ENCODE peak calls at places on chromosomes 1 and 21, in seven cellular contexts. D is HCT116, U is SK-N-SH, X is H1, G is K562, A is GM12878, T is HepG2. C is an unnamed sample.

GRCh38 chr1:198150369-198150768 is 6.4 kb upstream of the NEK7 start:
- DNase-seq in A (no peak), U (no peak), X (no peak), G (no peak), T (no peak), D (no peak), C (no peak)

GRCh38 chr1:170366980-170367379 is 165.0 kb upstream of the GORAB start:
- DNase-seq in D (no peak), X (no peak), A (no peak), G (no peak), U (no peak), T (no peak), C (no peak)

GRCh38 chr1:223189525-223189902 is 46.5 kb upstream of the TLR5 start:
- DNase-seq in A (no peak), G (no peak), U (no peak), D (no peak), T (no peak), X (no peak), C (no peak)

GRCh38 chr1:21468597-21468996 is 28.7 kb downstream of the NBPF3 start:
- DNase-seq in U (no peak), G (peak), D (no peak), T (no peak), X (no peak), A (no peak), C (peak)

GRCh38 chr1:30111431-30111830 is 612.0 kb downstream of the MATN1 start:
- DNase-seq in X (peak), D (peak), A (no peak), T (peak), G (peak), U (peak), C (peak)

GRCh38 chr21:31988492-31989285 is 115.9 kb downstream of the HUNK start:
- DNase-seq in G (no peak), X (no peak), A (no peak), D (no peak), T (no peak), U (no peak), C (no peak)

GRCh38 chr1:101025283-101025679 is 303 bp downstream of the DPH5 start:
- DNase-seq in T (peak), U (peak), D (no peak), A (peak), X (no peak), G (no peak), C (no peak)

GRCh38 chr1:201156346-201156745 is 2.1 kb upstream of the TMEM9 start:
- DNase-seq in G (no peak), A (no peak), U (no peak), D (no peak), T (no peak), X (no peak), C (no peak)

GRCh38 chr1:58290685-58291372 is 255.7 kb downstream of the OMA1 start:
- DNase-seq in X (peak), A (no peak), U (no peak), D (no peak), G (no peak), T (no peak), C (peak)

GRCh38 chr1:209490013-209490412 is 93.5 kb upstream of the CAMK1G start:
- DNase-seq in X (no peak), D (no peak), A (no peak), T (no peak), G (no peak), U (peak), C (peak)

GRCh38 chr1:19444399-19445021 is 40.8 kb downstream of the CAPZB start:
- DNase-seq in D (no peak), U (no peak), G (no peak), T (no peak), A (no peak), X (no peak), C (no peak)

GRCh38 chr1:233376711-233377110 is 49.2 kb downstream of the MAP3K21 start:
- DNase-seq in U (no peak), D (no peak), A (no peak), X (no peak), G (no peak), T (no peak), C (no peak)

GRCh38 chr1:180151508-180151907 is 3.2 kb upstream of the QSOX1 start:
- DNase-seq in T (no peak), U (no peak), D (no peak), G (no peak), A (no peak), X (no peak), C (no peak)

GRCh38 chr1:67555487-67556296 is 125.5 kb upstream of the SERBP1 start:
- DNase-seq in U (no peak), D (no peak), T (no peak), A (no peak), G (no peak), X (no peak), C (no peak)

GRCh38 chr1:200107004-200107470 is 79.5 kb downstream of the NR5A2 start:
- DNase-seq in T (no peak), U (no peak), A (no peak), X (no peak), D (no peak), G (no peak), C (peak)

GRCh38 chr1:199463521-199464127 is 563.9 kb upstream of the NR5A2 start:
- DNase-seq in T (peak), U (peak), A (peak), G (no peak), D (peak), X (no peak), C (peak)

GRCh38 chr1:60947367-60947766 is 135.0 kb upstream of the NFIA start:
- DNase-seq in G (no peak), D (no peak), X (no peak), A (no peak), T (no peak), U (no peak), C (no peak)

GRCh38 chr1:210214573-210215409 is 17.8 kb upstream of the SERTAD4 start:
- DNase-seq in X (no peak), D (no peak), U (no peak), A (no peak), T (no peak), G (no peak), C (no peak)

GRCh38 chr1:67230539-67230938 is 64.3 kb downstream of the IL23R start:
- DNase-seq in T (no peak), D (no peak), G (no peak), U (no peak), X (no peak), A (no peak), C (no peak)

GRCh38 chr1:30639881-30640452 is 83.4 kb downstream of the MATN1 start:
- DNase-seq in X (no peak), D (no peak), T (no peak), A (no peak), U (no peak), G (no peak), C (no peak)

GRCh38 chr1:62024690-62025089 is 170.0 kb upstream of the L1TD1 start:
- DNase-seq in A (no peak), G (no peak), T (no peak), U (no peak), X (no peak), D (no peak), C (no peak)

GRCh38 chr1:111769517-111770146 is 13.9 kb downstream of the DDX20 start:
- DNase-seq in U (peak), G (peak), D (peak), T (peak), X (no peak), A (peak), C (peak)

GRCh38 chr1:8134546-8135235 is 108.6 kb upstream of the ERRFI1 start:
- DNase-seq in U (no peak), A (no peak), T (no peak), X (no peak), G (no peak), D (no peak), C (no peak)
- TF ChIP-seq JUND in U (no peak), A (no peak), T (no peak), X (no peak), G (no peak), D (no peak), C (no peak)

DNA sequence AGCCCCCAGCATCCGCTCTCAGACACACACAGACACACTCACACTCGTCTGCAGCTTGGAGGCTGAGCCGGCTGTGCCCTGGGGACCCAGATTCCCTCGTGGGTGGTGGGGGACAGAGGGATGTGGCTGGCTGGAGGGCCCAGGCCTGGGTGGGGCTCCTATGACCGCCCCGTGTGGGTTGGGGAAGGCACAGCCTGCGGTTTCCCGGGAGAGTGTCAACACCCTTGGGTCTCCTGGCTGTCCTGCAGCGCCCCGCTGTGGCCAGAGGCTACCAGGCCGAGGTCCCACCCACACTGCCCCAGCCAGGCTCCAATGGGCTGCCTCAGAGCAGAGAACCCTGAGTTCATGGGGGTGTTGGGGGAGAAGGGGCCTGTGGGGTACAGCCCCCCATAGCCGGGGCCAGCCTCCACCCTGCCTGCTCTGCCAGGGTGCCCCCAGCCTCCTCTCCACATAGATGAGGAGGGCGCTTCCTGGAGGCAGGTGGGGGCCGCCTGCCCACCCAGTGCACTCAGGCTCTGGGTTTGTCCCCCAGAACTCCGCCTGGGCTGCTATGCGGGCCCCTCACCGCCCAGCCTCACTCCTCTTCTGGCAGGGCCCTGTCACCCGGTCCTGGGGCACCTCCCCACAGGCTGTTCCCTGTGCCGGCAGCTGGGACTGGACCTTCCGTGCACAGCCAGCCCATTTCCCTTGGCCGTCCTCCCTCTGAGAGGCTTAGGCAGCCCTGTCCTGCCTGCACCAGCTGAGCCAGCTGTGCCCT is at the start of gene TTC34:
- DNase-seq in A (no peak), U (peak), D (peak), X (no peak), T (peak), G (peak), C (peak)
- TF ChIP-seq JUND in A (no peak), U (no peak), D (no peak), X (no peak), T (no peak), G (no peak), C (no peak)

GRCh38 chr1:17224434-17224833 is 19.5 kb downstream of the PADI1 start:
- DNase-seq in D (no peak), G (no peak), X (no peak), U (no peak), A (no peak), T (no peak), C (no peak)
- TF ChIP-seq JUND in D (no peak), G (no peak), X (no peak), U (no peak), A (no peak), T (no peak), C (no peak)

GRCh38 chr1:226419284-226419683 is 11.4 kb upstream of the PARP1 start:
- DNase-seq in T (no peak), U (no peak), G (no peak), D (no peak), X (no peak), A (no peak), C (no peak)
- TF ChIP-seq JUND in T (no peak), U (no peak), G (no peak), D (no peak), X (no peak), A (no peak), C (no peak)

DNA sequence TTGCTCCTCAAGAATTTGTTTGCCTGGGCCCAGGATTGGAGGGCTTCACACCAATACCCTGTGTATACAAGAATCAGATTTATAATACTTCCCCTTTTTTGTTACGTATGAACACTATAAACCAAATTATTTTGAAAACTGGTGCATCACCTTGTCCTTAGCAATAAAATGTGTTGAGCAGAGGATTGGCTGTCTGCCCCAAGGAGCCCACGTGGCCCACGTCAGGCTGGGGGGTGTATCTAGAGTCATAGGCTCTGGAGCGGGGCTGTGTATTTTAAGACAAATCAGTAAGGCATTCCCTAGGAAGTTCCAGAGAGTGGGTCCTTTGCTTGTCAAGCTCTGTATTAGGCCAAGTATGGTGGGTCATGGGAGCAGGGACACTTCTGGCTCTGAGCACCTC is 2.0 kb upstream of the ST3GAL3 start:
- DNase-seq in X (no peak), A (no peak), T (no peak), U (no peak), G (no peak), D (no peak), C (no peak)
- TF ChIP-seq JUND in X (no peak), A (no peak), T (no peak), U (no peak), G (no peak), D (no peak), C (no peak)

DNA sequence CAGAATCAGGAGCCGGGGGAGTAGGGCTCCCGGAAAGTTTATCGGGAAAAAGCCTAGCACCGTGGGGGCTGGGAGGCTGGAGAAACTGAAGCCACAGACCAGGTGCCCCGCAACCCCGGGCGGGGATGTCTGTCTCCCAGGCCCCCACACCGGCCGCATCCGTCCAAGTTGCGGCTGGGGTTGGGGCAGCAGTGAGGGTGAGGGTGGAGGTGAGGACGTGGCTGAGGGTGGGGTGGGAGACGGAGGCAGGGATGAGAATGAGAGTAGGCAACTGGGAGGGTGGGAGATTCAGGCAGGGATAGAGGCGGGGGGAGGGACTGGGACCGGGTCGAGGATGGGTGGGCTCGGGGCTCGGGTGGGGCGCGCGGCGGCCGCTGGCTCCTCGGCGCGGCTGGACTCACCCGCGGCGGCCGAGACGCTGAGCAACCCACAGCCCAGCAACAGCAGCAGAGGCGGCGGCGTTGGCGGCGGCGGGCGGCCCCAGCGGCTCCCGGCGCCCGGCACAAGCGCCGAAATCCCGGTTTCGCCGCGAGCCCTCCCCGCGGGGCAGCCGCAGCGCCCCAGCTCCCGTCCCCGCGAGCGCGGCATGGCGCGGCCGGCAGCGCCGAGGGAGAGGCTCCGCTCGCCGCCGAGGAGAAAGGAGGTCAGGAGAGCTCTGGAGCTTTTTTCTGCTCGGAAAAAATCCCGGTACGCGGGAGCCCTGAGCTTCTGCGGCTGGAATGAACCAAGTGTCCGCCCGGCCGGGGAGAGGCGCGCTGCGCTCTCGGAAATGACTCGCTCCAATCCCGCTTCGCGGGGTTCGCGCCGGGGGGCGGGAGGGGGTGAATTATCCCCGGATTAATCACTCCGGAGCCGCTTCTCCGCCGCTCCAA is at the start of gene CSMD2:
- DNase-seq in A (no peak), G (no peak), D (no peak), X (no peak), T (no peak), U (peak), C (peak)
- TF ChIP-seq JUND in A (no peak), G (no peak), D (no peak), X (peak), T (no peak), U (no peak), C (no peak)